ENCODE peak calls at places on chromosomes 16 and 17, in seven cellular contexts. N is mesenchymal stem cell, S is neuronal stem cell, T is IMR-90, W is mesendoderm, I is H9, B is H1. K is an unnamed sample.

GRCh38 chr17:67400193-67400592 is 23.1 kb downstream of the PITPNC1 start:
- DNase-seq in N (peak), T (peak), I (no peak), B (no peak), W (no peak), S (no peak), K (no peak)

GRCh38 chr16:24568392-24568791 is 29.0 kb downstream of the RBBP6 start:
- DNase-seq in T (peak), N (no peak), B (no peak), I (no peak), W (no peak), S (no peak), K (no peak)

GRCh38 chr16:48053346-48053745 is 102.4 kb downstream of the ABCC12 start:
- DNase-seq in N (peak), T (peak), W (peak), S (peak), B (peak), I (peak), K (peak)

GRCh38 chr17:44967907-44968224 is 237 bp downstream of the C1QL1 start:
- DNase-seq in S (no peak), N (no peak), T (no peak), I (no peak), B (no peak), W (no peak), K (no peak)

GRCh38 chr16:21163576-21163975 is 5.1 kb downstream of the LDAF1 start:
- DNase-seq in B (no peak), N (no peak), W (no peak), S (no peak), T (no peak), I (no peak), K (no peak)

GRCh38 chr17:15392326-15392739 is 50.9 kb upstream of the TEKT3 start:
- DNase-seq in B (no peak), N (peak), T (peak), W (no peak), I (no peak), S (no peak), K (no peak)

GRCh38 chr16:15820837-15821236 is 36.0 kb downstream of the MYH11 start:
- DNase-seq in I (no peak), B (no peak), T (no peak), N (no peak), W (no peak), S (no peak), K (no peak)

GRCh38 chr16:81723098-81723723 is 55.9 kb upstream of the PLCG2 start:
- DNase-seq in N (peak), S (peak), I (no peak), T (peak), W (peak), B (no peak), K (peak)

GRCh38 chr17:73605444-73605843 is 38.8 kb downstream of the SDK2 start:
- DNase-seq in I (no peak), S (no peak), T (no peak), W (no peak), B (no peak), N (no peak), K (no peak)

GRCh38 chr16:30715777-30716445 is 16.9 kb downstream of the SRCAP start:
- DNase-seq in W (no peak), T (peak), I (no peak), S (no peak), N (peak), B (no peak), K (peak)

GRCh38 chr17:35543856-35544255 is 6.4 kb upstream of the SLFN12L start:
- DNase-seq in I (no peak), T (peak), N (no peak), B (no peak), S (no peak), W (no peak), K (no peak)

GRCh38 chr17:50146230-50146926 is 4.1 kb downstream of the PPP1R9B start:
- DNase-seq in I (no peak), B (no peak), W (no peak), N (no peak), T (no peak), S (no peak), K (no peak)

GRCh38 chr17:16444258-16444886 is 29.0 kb downstream of the TRPV2 start:
- DNase-seq in I (peak), T (no peak), S (no peak), N (no peak), W (peak), B (no peak), K (no peak)

GRCh38 chr17:57612202-57613071 is 132.7 kb downstream of the CCDC182 start:
- DNase-seq in S (peak), I (peak), B (no peak), N (no peak), W (peak), T (no peak), K (peak)

DNA sequence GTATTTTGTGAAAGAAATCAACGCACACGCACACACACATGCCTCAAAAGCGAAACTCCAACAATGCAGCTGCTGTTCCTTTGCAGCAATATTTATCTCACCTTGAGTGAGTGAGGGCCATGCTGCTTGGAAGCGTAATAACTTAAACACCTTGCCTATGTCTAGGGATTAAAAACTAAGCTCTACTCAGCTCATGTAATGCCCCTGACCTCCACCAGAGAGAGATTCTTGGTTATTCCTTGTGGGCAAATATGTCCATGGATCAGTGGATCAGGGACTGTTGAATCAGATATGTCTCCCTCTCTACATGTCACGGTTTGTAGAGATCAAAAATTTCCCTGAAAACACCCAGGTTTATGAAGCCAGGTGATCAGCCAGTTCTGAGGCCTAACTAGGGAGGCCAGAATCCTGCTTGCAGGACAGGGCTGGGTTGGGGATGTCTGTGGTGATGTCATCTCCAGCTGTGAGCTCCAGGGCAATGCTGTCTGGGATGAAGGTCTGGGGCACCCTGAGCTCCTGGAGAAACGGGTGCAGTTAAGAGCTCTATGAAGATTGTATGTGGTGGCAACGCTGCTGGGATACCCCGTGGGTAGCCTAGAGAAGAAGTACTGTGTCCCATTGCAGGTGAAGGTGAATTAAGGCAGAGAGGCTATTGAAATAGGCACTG is 149.4 kb downstream of the KCNJ12 start:
- DNase-seq in B (peak), S (no peak), N (no peak), W (no peak), T (no peak), I (no peak), K (no peak)
- H2BK120ac ChIP-seq in B (no peak), S (no peak), N (no peak), W (no peak), T (no peak), I (no peak), K (no peak)

GRCh38 chr16:52294660-52295059 is 252.3 kb downstream of the TOX3 start:
- DNase-seq in S (no peak), T (no peak), B (no peak), I (no peak), N (no peak), W (no peak), K (no peak)
- H2BK120ac ChIP-seq in S (no peak), T (no peak), B (no peak), I (no peak), N (no peak), W (no peak), K (no peak)

DNA sequence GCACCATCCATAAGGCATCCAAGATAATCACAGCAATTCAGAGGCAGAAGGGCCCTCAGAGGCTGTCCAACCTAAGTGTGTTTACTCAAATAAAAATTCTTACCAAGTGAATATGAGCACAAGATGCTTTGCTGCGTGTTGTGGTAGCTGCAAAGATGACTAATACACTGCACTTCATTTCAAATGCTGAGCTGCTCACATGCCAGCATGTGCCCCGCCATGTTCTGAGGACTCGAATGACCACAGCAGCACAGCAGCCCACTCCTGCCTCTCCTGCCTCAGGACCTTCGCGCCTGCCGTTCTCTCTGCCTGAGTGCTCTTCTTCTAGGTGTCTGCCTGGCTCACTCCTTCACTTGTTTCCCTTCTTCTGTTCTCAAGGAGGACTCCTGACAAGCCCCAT is 19.0 kb downstream of the PIK3R5 start:
- DNase-seq in B (no peak), W (no peak), N (no peak), I (peak), T (peak), S (no peak), K (no peak)
- H2BK120ac ChIP-seq in B (no peak), W (no peak), N (no peak), I (no peak), T (no peak), S (no peak), K (no peak)

GRCh38 chr17:77737442-77738265 is 220.8 kb upstream of the TNRC6C start:
- DNase-seq in I (peak), T (no peak), N (no peak), W (no peak), S (no peak), B (peak), K (no peak)

GRCh38 chr17:77741109-77741508 is 217.4 kb upstream of the TNRC6C start:
- DNase-seq in W (peak), N (no peak), B (peak), S (no peak), T (no peak), I (peak), K (no peak)

GRCh38 chr17:77742579-77742978 is 215.9 kb upstream of the TNRC6C start:
- DNase-seq in S (peak), B (no peak), N (no peak), I (no peak), W (peak), T (no peak), K (no peak)

GRCh38 chr17:77738666-77739531 is 219.6 kb upstream of the TNRC6C start:
- DNase-seq in I (peak), B (peak), T (no peak), S (no peak), N (no peak), W (no peak), K (no peak)

GRCh38 chr17:77740481-77740880 is 218.0 kb upstream of the TNRC6C start:
- DNase-seq in W (no peak), B (no peak), T (no peak), S (no peak), I (no peak), N (no peak), K (no peak)
- H2BK120ac ChIP-seq in W (no peak), B (no peak), T (no peak), S (peak), I (no peak), N (no peak), K (no peak)

DNA sequence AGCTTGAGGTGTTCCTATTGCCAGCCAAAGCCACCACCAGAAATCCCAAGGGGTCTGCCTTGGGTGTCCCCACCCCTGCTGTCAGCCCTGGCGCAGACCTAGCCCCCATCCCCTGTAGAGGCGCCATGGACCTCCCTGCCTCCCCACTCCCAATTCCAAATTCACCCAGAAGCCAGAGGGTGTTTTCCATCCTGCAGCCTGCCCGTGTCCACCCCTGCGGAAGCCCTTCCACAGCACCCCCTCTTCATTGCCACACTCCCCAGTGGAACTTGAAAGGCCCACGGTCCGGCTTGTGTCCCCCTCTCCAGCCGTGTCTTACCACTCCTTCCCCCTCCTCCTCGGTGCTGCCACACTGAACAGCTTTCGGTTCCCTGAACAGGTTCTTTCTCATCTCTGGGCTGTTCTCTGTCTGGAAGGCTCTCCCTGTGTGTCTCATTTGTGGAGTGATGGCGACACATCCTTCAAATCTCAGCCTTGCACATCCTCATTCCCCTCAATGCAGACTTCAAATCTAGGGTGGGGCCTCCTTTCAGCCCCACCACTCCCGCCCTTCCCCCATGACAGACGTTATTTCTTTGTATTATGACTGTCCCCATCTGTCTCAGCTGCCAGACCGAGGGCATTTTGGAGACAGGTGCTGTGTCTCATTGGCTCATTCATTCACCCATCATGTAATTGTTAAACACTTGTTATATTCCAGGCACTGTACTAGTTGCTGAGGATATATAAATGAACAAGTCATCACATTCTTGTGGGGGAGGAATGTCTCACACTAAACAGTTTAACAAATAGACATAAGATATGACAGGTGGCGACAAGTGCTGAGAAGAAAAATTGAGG is 36.3 kb downstream of the ADGRG5 start:
- DNase-seq in T (no peak), I (peak), B (no peak), N (no peak), W (no peak), S (no peak), K (no peak)
- H2BK120ac ChIP-seq in T (no peak), I (no peak), B (no peak), N (no peak), W (no peak), S (no peak), K (no peak)

GRCh38 chr17:76080207-76080933 is 1.4 kb downstream of the ZACN start:
- DNase-seq in W (peak), B (peak), S (no peak), I (peak), N (no peak), T (no peak), K (no peak)
- H2BK120ac ChIP-seq in W (no peak), B (no peak), S (no peak), I (no peak), N (no peak), T (no peak), K (no peak)

DNA sequence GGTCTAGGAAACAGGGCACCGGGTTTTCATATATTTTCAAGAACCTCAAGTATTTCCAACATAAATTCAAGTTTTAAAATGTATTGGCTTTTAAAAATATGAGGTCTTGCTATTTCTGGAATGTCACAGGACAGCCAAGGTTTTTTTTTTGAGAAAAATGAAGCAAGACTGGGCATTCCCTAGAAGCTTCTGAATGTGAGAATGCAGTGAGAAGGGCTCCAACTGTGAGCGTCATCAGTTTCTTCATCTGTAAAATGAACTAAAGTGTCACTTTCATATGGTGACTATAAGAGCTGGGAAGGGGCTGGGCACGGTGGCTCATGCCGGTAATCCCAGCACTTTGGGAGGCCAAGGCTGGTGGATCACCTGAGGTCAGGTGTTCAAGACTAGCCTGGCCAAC is 455.8 kb upstream of the MAF start:
- DNase-seq in S (no peak), B (no peak), T (peak), I (no peak), W (peak), N (no peak), K (peak)
- H2BK120ac ChIP-seq in S (no peak), B (no peak), T (no peak), I (no peak), W (no peak), N (no peak), K (no peak)

GRCh38 chr17:27370776-27371175 is 76.9 kb downstream of the WSB1 start:
- DNase-seq in W (no peak), N (no peak), I (no peak), B (no peak), S (no peak), T (no peak), K (no peak)
- H2BK120ac ChIP-seq in W (no peak), N (no peak), I (no peak), B (no peak), S (no peak), T (no peak), K (no peak)

GRCh38 chr16:89097528-89097846 is 3.8 kb downstream of the ACSF3 start:
- DNase-seq in N (no peak), B (no peak), W (no peak), S (no peak), T (no peak), I (no peak), K (no peak)
- H2BK120ac ChIP-seq in N (no peak), B (no peak), W (no peak), S (no peak), T (no peak), I (no peak), K (no peak)